ENCODE peak calls at places on chromosomes 2 and 18, in eight cellular contexts. U is CD8-positive, alpha-beta T cell; Y is uterus; B is cardiac muscle cell; F is dorsolateral prefrontal cortex; L is GM13976; V is AG10803; A is lung. J is an unnamed sample.
A peak's percentile ranks its signal among the peaks of the same experiment; 100 is the strongest.

GRCh38 chr2:24852026-24852425 is 58.8 kb downstream of the CENPO start:
- DNase-seq in U (no peak), Y (no peak), B (no peak), F (no peak), L (no peak), V (no peak), A (no peak), J (no peak)

GRCh38 chr18:36460854-36461253 is 163.3 kb downstream of the FHOD3 start:
- DNase-seq in U (no peak), Y (no peak), B (no peak), F (no peak), L (no peak), V (no peak), A (no peak), J (no peak)

GRCh38 chr2:220445429-220446105 is 818.1 kb downstream of the SLC4A3 start:
- DNase-seq in U (no peak), Y (no peak), B (no peak), F (no peak), L (no peak), V (peak; percentile 40), A (no peak), J (no peak)

GRCh38 chr2:159904565-159905281 is 106.7 kb upstream of the CD302 start:
- DNase-seq in U (peak; percentile 80), Y (no peak), B (peak; percentile 58), F (no peak), L (peak; percentile 93), V (no peak), A (peak; percentile 81), J (no peak)

GRCh38 chr2:220393717-220394116 is 766.3 kb downstream of the SLC4A3 start:
- DNase-seq in U (no peak), Y (no peak), B (no peak), F (no peak), L (no peak), V (no peak), A (no peak), J (no peak)

GRCh38 chr2:39216495-39217191 is 27.1 kb downstream of the CDKL4 start:
- DNase-seq in U (peak; percentile 57), Y (no peak), B (no peak), F (no peak), L (peak; percentile 21), V (no peak), A (no peak), J (no peak)

GRCh38 chr2:96287273-96287856 is 18.0 kb downstream of the SNRNP200 start:
- DNase-seq in U (no peak), Y (no peak), B (no peak), F (no peak), L (no peak), V (no peak), A (no peak), J (no peak)

GRCh38 chr2:46854260-46854659 is 61.3 kb downstream of the MCFD2 start:
- DNase-seq in U (no peak), Y (no peak), B (no peak), F (no peak), L (no peak), V (no peak), A (no peak), J (no peak)

GRCh38 chr2:144350151-144350802 is 169.6 kb downstream of the ZEB2 start:
- DNase-seq in U (no peak), Y (no peak), B (no peak), F (no peak), L (no peak), V (no peak), A (no peak), J (no peak)

GRCh38 chr2:84959494-84960156 is 11.3 kb upstream of the KCMF1 start:
- DNase-seq in U (no peak), Y (no peak), B (no peak), F (no peak), L (no peak), V (peak; percentile 73), A (no peak), J (no peak)

GRCh38 chr2:42639340-42640077 is 71.1 kb downstream of the MTA3 start:
- DNase-seq in U (no peak), Y (no peak), B (no peak), F (no peak), L (peak; percentile 59), V (no peak), A (no peak), J (no peak)

GRCh38 chr2:38376346-38376682 is 759 bp downstream of the ATL2 start:
- DNase-seq in U (no peak), Y (no peak), B (peak; percentile 79), F (no peak), L (no peak), V (peak; percentile 65), A (peak; percentile 64), J (no peak)

GRCh38 chr2:162242586-162243304 is 500 bp downstream of the FAP start:
- DNase-seq in U (no peak), Y (no peak), B (no peak), F (no peak), L (no peak), V (peak; percentile 94), A (no peak), J (no peak)

GRCh38 chr18:41576643-41577042 is 378.4 kb upstream of the PIK3C3 start:
- DNase-seq in U (no peak), Y (no peak), B (no peak), F (no peak), L (no peak), V (no peak), A (no peak), J (no peak)

GRCh38 chr2:111986116-111986900 is 68.8 kb upstream of the TMEM87B start:
- DNase-seq in U (no peak), Y (no peak), B (peak; percentile 64), F (no peak), L (no peak), V (no peak), A (no peak), J (no peak)

GRCh38 chr2:179612591-179613298 is 248.7 kb downstream of the ZNF385B start:
- DNase-seq in U (no peak), Y (no peak), B (no peak), F (no peak), L (no peak), V (peak; percentile 59), A (no peak), J (no peak)

GRCh38 chr2:45909677-45910191 is 258.3 kb downstream of the PRKCE start:
- DNase-seq in U (no peak), Y (no peak), B (no peak), F (no peak), L (peak; percentile 71), V (no peak), A (peak; percentile 89), J (no peak)

GRCh38 chr2:174840436-174840835 is 76.2 kb upstream of the CHRNA1 start:
- DNase-seq in U (no peak), Y (no peak), B (no peak), F (no peak), L (no peak), V (peak; percentile 81), A (no peak), J (no peak)

DNA sequence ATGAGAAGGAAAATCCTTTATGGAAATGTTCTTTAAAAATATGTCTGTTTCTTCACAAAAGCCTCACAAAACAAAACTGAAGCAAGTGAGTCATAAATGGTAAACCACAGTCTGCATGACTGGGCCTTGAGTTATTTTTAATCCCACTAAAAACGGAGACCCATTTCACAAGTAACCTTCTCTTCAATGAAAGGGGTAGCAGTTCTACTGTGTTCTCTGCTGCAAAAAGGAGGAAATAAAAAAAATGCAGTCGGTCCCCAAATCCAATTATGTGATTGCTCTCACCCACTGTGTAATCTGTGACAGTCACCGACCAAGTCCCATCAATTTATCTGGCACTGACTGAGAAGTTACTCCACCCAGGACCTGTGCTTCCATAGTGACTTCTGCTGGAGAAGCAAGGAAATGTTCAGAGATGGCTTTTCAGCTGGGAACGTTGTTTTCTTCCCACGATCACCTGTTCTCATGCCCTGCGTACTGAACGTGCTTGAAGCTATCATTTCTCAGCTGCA is 79.8 kb upstream of the TMEM200C start:
- DNase-seq in U (no peak), Y (no peak), B (no peak), F (no peak), L (peak; percentile 70), V (peak; percentile 66), A (no peak), J (no peak)
- TF ChIP-seq CTCF in U (no peak), Y (no peak), B (no peak), F (no peak), L (no peak), V (peak; percentile 24), A (no peak), J (no peak)

GRCh38 chr2:110853516-110853915 is 121.1 kb downstream of the ACOXL start:
- DNase-seq in U (peak; percentile 57), Y (no peak), B (peak; percentile 59), F (peak; percentile 35), L (peak; percentile 52), V (peak; percentile 3), A (no peak), J (no peak)
- TF ChIP-seq CTCF in U (peak; percentile 67), Y (no peak), B (peak; percentile 74), F (peak; percentile 58), L (peak; percentile 53), V (peak; percentile 50), A (peak; percentile 15), J (peak; percentile 47)

GRCh38 chr18:26804474-26804873 is 61.0 kb downstream of the AQP4 start:
- DNase-seq in U (no peak), Y (no peak), B (peak; percentile 47), F (peak; percentile 21), L (no peak), V (no peak), A (no peak), J (no peak)

GRCh38 chr18:26802330-26803200 is 62.9 kb downstream of the AQP4 start:
- DNase-seq in U (no peak), Y (no peak), B (no peak), F (no peak), L (no peak), V (no peak), A (no peak), J (no peak)

GRCh38 chr18:26806224-26806623 is 59.3 kb downstream of the AQP4 start:
- DNase-seq in U (no peak), Y (no peak), B (peak; percentile 6), F (no peak), L (no peak), V (no peak), A (no peak), J (no peak)

GRCh38 chr18:26803643-26804042 is 61.9 kb downstream of the AQP4 start:
- DNase-seq in U (no peak), Y (no peak), B (peak; percentile 27), F (no peak), L (no peak), V (no peak), A (no peak), J (no peak)
- TF ChIP-seq CTCF in U (no peak), Y (no peak), B (no peak), F (no peak), L (no peak), V (no peak), A (no peak), J (no peak)

GRCh38 chr2:86039178-86039962 is 66.3 kb downstream of the POLR1A start:
- DNase-seq in U (peak; percentile 37), Y (no peak), B (no peak), F (no peak), L (no peak), V (no peak), A (no peak), J (no peak)
- TF ChIP-seq CTCF in U (no peak), Y (no peak), B (no peak), F (no peak), L (no peak), V (no peak), A (no peak), J (no peak)

DNA sequence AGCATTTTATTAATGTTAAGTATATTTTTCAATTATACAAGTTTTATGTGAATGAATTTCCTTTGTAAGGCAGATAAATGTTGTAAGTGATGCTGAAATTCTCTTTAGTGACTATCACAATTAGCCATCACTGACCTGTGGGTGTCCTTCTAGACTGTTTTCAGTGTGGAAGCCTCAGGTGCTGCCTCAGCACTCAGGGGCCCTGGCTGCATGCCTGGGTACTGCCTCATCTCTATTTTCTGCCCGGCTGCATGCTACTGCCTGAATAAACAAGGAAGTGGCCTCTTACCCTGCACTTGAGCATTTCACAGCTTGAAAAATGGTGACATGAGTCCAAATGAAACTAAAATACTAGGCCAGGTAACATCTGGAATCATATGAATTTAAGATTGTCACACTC is 787.6 kb upstream of the SALL3 start:
- DNase-seq in U (no peak), Y (no peak), B (peak; percentile 20), F (no peak), L (no peak), V (no peak), A (peak; percentile 80), J (no peak)
- TF ChIP-seq CTCF in U (no peak), Y (no peak), B (no peak), F (peak; percentile 11), L (no peak), V (no peak), A (no peak), J (no peak)

J was measured in D721Med.